ENCODE peak calls at places on chromosomes 11 and 22, in nine cellular contexts. M, O, I, C, K, D, B, R and W are unnamed samples.

GRCh38 chr11:118476676-118477075 is 40.4 kb downstream of the KMT2A start:
- ATAC-seq in B (no peak), K (no peak), C (no peak), M (no peak), I (no peak), R (no peak), D (no peak), O (no peak), W (no peak)

GRCh38 chr22:38261478-38261803 is 11.4 kb downstream of the TMEM184B start:
- ATAC-seq in C (no peak), I (no peak), M (no peak), B (no peak), K (no peak), R (no peak), O (no peak), D (no peak), W (no peak)

GRCh38 chr22:27866136-27867091 is 52.6 kb downstream of the PITPNB start:
- ATAC-seq in B (peak; percentile 64), K (peak; percentile 97), R (peak; percentile 52), D (peak; percentile 81), I (no peak), O (peak; percentile 28), M (no peak), C (peak; percentile 94), W (peak; percentile 63)

GRCh38 chr11:46554205-46555162 is 39.3 kb downstream of the AMBRA1 start:
- ATAC-seq in C (peak; percentile 81), M (no peak), R (peak; percentile 92), I (no peak), K (peak; percentile 70), B (peak; percentile 72), O (peak; percentile 80), D (peak; percentile 77), W (peak; percentile 91)

GRCh38 chr11:62001450-62002178 is 34.2 kb upstream of the FTH1 start:
- ATAC-seq in K (no peak), D (no peak), C (no peak), I (no peak), M (no peak), B (peak; percentile 39), O (peak; percentile 45), R (peak; percentile 88), W (no peak)

GRCh38 chr11:19879309-19880087 is 166.9 kb downstream of the NAV2 start:
- ATAC-seq in B (peak; percentile 90), K (no peak), C (no peak), D (peak; percentile 36), O (no peak), I (no peak), R (no peak), M (no peak), W (no peak)

GRCh38 chr22:36467946-36468345 is 13.5 kb downstream of the TXN2 start:
- ATAC-seq in B (no peak), M (no peak), D (no peak), C (peak; percentile 68), O (no peak), I (no peak), K (peak; percentile 45), R (no peak), W (no peak)

GRCh38 chr11:71426413-71426812 is 21.8 kb downstream of the DHCR7 start:
- ATAC-seq in K (no peak), B (no peak), D (no peak), C (no peak), O (no peak), M (no peak), R (no peak), I (no peak), W (no peak)

GRCh38 chr11:128544625-128545024 is 42.7 kb downstream of the ETS1 start:
- ATAC-seq in I (peak; percentile 14), R (peak; percentile 20), K (no peak), B (peak; percentile 10), M (peak; percentile 78), D (no peak), C (peak; percentile 55), O (peak; percentile 28), W (peak; percentile 18)

GRCh38 chr11:2442554-2442953 is 1.8 kb downstream of the TRPM5 start:
- ATAC-seq in O (no peak), R (no peak), K (no peak), M (peak; percentile 62), D (no peak), I (peak; percentile 54), C (no peak), B (no peak), W (no peak)

GRCh38 chr22:35534091-35534490 is 6.5 kb upstream of the RASD2 start:
- ATAC-seq in K (no peak), B (no peak), D (no peak), I (no peak), C (no peak), O (no peak), R (no peak), M (no peak), W (no peak)

GRCh38 chr11:130897262-130898182 is 18.8 kb downstream of the SNX19 start:
- ATAC-seq in B (peak; percentile 88), C (peak; percentile 80), R (peak; percentile 86), O (peak; percentile 85), D (peak; percentile 92), M (no peak), K (peak; percentile 61), I (no peak), W (peak; percentile 92)